ENCODE peak calls at places on chromosomes 12 and 14, in four cellular contexts. One of them, this sample, is unnamed.

GRCh38 chr12:115963030-115963480 is 314.4 kb downstream of the MED13L start:
- DNase-seq in mammary epithelial cell: peak
- DNase-seq in frontal cortex: no peak
- DNase-seq in GM23338: no peak
- DNase-seq in this sample: no peak

GRCh38 chr12:64900540-64900939 is 76.1 kb downstream of the TBC1D30 start:
- DNase-seq in GM23338: no peak
- DNase-seq in mammary epithelial cell: peak
- DNase-seq in frontal cortex: no peak
- DNase-seq in this sample: no peak

GRCh38 chr14:50023671-50024490 is 92.5 kb downstream of the VCPKMT start:
- DNase-seq in frontal cortex: no peak
- DNase-seq in mammary epithelial cell: peak
- DNase-seq in GM23338: no peak
- DNase-seq in this sample: no peak

GRCh38 chr12:62594771-62595170 is 128.1 kb downstream of the MON2 start:
- DNase-seq in frontal cortex: no peak
- DNase-seq in mammary epithelial cell: no peak
- DNase-seq in GM23338: no peak
- DNase-seq in this sample: no peak

GRCh38 chr14:61535470-61535869 is 159.8 kb upstream of the HIF1A start:
- DNase-seq in GM23338: no peak
- DNase-seq in frontal cortex: no peak
- DNase-seq in mammary epithelial cell: no peak
- DNase-seq in this sample: no peak

GRCh38 chr12:99600388-99600787 is 47.2 kb upstream of the GARIN6 start:
- DNase-seq in mammary epithelial cell: no peak
- DNase-seq in GM23338: no peak
- DNase-seq in frontal cortex: no peak
- DNase-seq in this sample: no peak

GRCh38 chr12:29299613-29300012 is 81.4 kb downstream of the ERGIC2 start:
- DNase-seq in frontal cortex: no peak
- DNase-seq in GM23338: no peak
- DNase-seq in mammary epithelial cell: no peak
- DNase-seq in this sample: no peak

GRCh38 chr12:51200156-51200555 is 17.7 kb downstream of the POU6F1 start:
- DNase-seq in GM23338: no peak
- DNase-seq in frontal cortex: no peak
- DNase-seq in mammary epithelial cell: no peak
- DNase-seq in this sample: no peak

GRCh38 chr12:67456281-67456918 is 187.2 kb downstream of the CAND1 start:
- DNase-seq in mammary epithelial cell: peak
- DNase-seq in frontal cortex: no peak
- DNase-seq in GM23338: no peak
- DNase-seq in this sample: no peak

GRCh38 chr12:8692573-8692972 is 5.2 kb upstream of the RIMKLB start:
- DNase-seq in mammary epithelial cell: peak
- DNase-seq in GM23338: peak
- DNase-seq in frontal cortex: peak
- DNase-seq in this sample: no peak

GRCh38 chr12:88753074-88753473 is 172.8 kb upstream of the KITLG start:
- DNase-seq in frontal cortex: no peak
- DNase-seq in mammary epithelial cell: peak
- DNase-seq in GM23338: no peak
- DNase-seq in this sample: no peak

GRCh38 chr14:51337520-51337919 is 97.5 kb downstream of the TMX1 start:
- DNase-seq in mammary epithelial cell: peak
- DNase-seq in GM23338: no peak
- DNase-seq in frontal cortex: no peak
- DNase-seq in this sample: peak

GRCh38 chr14:71551291-71551955 is 380.8 kb upstream of the RGS6 start:
- DNase-seq in frontal cortex: no peak
- DNase-seq in mammary epithelial cell: peak
- DNase-seq in GM23338: no peak
- DNase-seq in this sample: peak

GRCh38 chr12:41212625-41213024 is 24.5 kb downstream of the PDZRN4 start:
- DNase-seq in mammary epithelial cell: no peak
- DNase-seq in GM23338: no peak
- DNase-seq in frontal cortex: no peak
- DNase-seq in this sample: no peak

GRCh38 chr12:52362118-52362726 is 5.1 kb downstream of the KRT85 start:
- DNase-seq in frontal cortex: no peak
- DNase-seq in mammary epithelial cell: no peak
- DNase-seq in GM23338: peak
- DNase-seq in this sample: no peak

GRCh38 chr12:16062611-16063010 is 151.5 kb downstream of the DERA start:
- DNase-seq in GM23338: no peak
- DNase-seq in frontal cortex: no peak
- DNase-seq in mammary epithelial cell: peak
- DNase-seq in this sample: no peak

GRCh38 chr14:67722293-67722692 is 20.6 kb downstream of the RDH12 start:
- DNase-seq in mammary epithelial cell: peak
- DNase-seq in GM23338: peak
- DNase-seq in frontal cortex: no peak
- DNase-seq in this sample: no peak

GRCh38 chr12:66235626-66236281 is 46.7 kb downstream of the IRAK3 start:
- DNase-seq in GM23338: peak
- DNase-seq in mammary epithelial cell: no peak
- DNase-seq in frontal cortex: no peak
- DNase-seq in this sample: no peak

GRCh38 chr14:85248881-85249635 is 280.9 kb upstream of the FLRT2 start:
- DNase-seq in frontal cortex: no peak
- DNase-seq in mammary epithelial cell: peak
- DNase-seq in GM23338: no peak
- DNase-seq in this sample: no peak

GRCh38 chr14:57189070-57189469 is 79.6 kb downstream of the EXOC5 start:
- DNase-seq in GM23338: peak
- DNase-seq in mammary epithelial cell: peak
- DNase-seq in frontal cortex: peak
- DNase-seq in this sample: no peak

This sample was measured in epithelial cell of prostate.